ENCODE peak calls at places on chromosome 11, in nine cellular contexts. M is amniotic stem cell; V is activated T-helper 9 cell treated with anti-CD3 and anti-CD28 coated beads, Interleukin-2, amount 50 U/mL, for 16 hours; N is activated CD4-positive, alpha-beta T cell treated with anti-CD3 and anti-CD28 coated beads for 36 hours; Y is AG08396; C is cardiac fibroblast; P is fibroblast of the aortic adventitia; X is stimulated activated CD4-positive, alpha-beta T cell treated with anti-CD3 and anti-CD28 coated beads, Interleukin-12 subunit alpha, Interleukin-12 subunit beta, amount 100 ng/mL, for 24 hours; L is NCI-H1436. O is an unnamed sample.

GRCh38 chr11:127789887-127790286 is 789.3 kb upstream of the KIRREL3 start:
- DNase-seq in M (no peak), V (no peak), N (peak; percentile 22), Y (no peak), C (no peak), P (no peak), X (no peak), L (peak; percentile 46), O (peak; percentile 60)

GRCh38 chr11:65444314-65445051 is 21.9 kb downstream of the NEAT1 start:
- DNase-seq in M (no peak), V (no peak), N (peak; percentile 15), Y (no peak), C (peak; percentile 65), P (no peak), X (no peak), L (no peak), O (no peak)

GRCh38 chr11:19595499-19595839 is 117.2 kb upstream of the NAV2 start:
- DNase-seq in M (no peak), V (no peak), N (no peak), Y (no peak), C (no peak), P (no peak), X (no peak), L (no peak), O (no peak)

GRCh38 chr11:35548925-35549561 is 23.6 kb upstream of the PAMR1 start:
- DNase-seq in M (no peak), V (no peak), N (no peak), Y (no peak), C (peak; percentile 35), P (peak; percentile 47), X (no peak), L (no peak), O (no peak)

GRCh38 chr11:65871811-65872548 is 620 bp downstream of the EFEMP2 start:
- DNase-seq in M (no peak), V (no peak), N (no peak), Y (peak; percentile 63), C (no peak), P (no peak), X (no peak), L (no peak), O (no peak)

GRCh38 chr11:2380807-2381350 is 3.8 kb downstream of the CD81 start:
- DNase-seq in M (no peak), V (no peak), N (no peak), Y (no peak), C (peak; percentile 75), P (no peak), X (no peak), L (no peak), O (no peak)

GRCh38 chr11:115348404-115348803 is 155.8 kb downstream of the CADM1 start:
- DNase-seq in M (no peak), V (no peak), N (no peak), Y (no peak), C (no peak), P (no peak), X (no peak), L (peak; percentile 76), O (no peak)

GRCh38 chr11:19419813-19420212 is 179.1 kb upstream of the E2F8 start:
- DNase-seq in M (no peak), V (no peak), N (no peak), Y (peak; percentile 35), C (peak; percentile 52), P (peak; percentile 71), X (no peak), L (no peak), O (no peak)

GRCh38 chr11:72703281-72704008 is 29.2 kb upstream of the PDE2A start:
- DNase-seq in M (peak; percentile 42), V (no peak), N (no peak), Y (peak; percentile 92), C (peak; percentile 94), P (peak; percentile 95), X (no peak), L (no peak), O (no peak)

GRCh38 chr11:78469905-78470304 is 52.3 kb upstream of the GAB2 start:
- DNase-seq in M (no peak), V (no peak), N (no peak), Y (no peak), C (no peak), P (no peak), X (no peak), L (no peak), O (no peak)

GRCh38 chr11:109940816-109941215 is 152.4 kb upstream of the ZC3H12C start:
- DNase-seq in M (no peak), V (no peak), N (no peak), Y (peak; percentile 38), C (peak; percentile 55), P (peak; percentile 52), X (no peak), L (no peak), O (no peak)

GRCh38 chr11:130449246-130449990 is 973 bp downstream of the ADAMTS15 start:
- DNase-seq in M (no peak), V (no peak), N (no peak), Y (peak; percentile 54), C (no peak), P (peak; percentile 23), X (no peak), L (no peak), O (no peak)

GRCh38 chr11:66467756-66468155 is 1.1 kb downstream of the PELI3 start:
- DNase-seq in M (no peak), V (no peak), N (peak; percentile 54), Y (no peak), C (peak; percentile 36), P (no peak), X (no peak), L (peak; percentile 11), O (peak; percentile 45)

GRCh38 chr11:7893792-7894191 is 37.3 kb downstream of the OR10A6 start:
- DNase-seq in M (no peak), V (no peak), N (no peak), Y (no peak), C (no peak), P (no peak), X (no peak), L (no peak), O (no peak)

GRCh38 chr11:2090172-2091111 is 48.7 kb downstream of the IGF2 start:
- DNase-seq in M (no peak), V (no peak), N (no peak), Y (no peak), C (no peak), P (no peak), X (no peak), L (no peak), O (no peak)

GRCh38 chr11:10351768-10352641 is 47.1 kb downstream of the ADM start:
- DNase-seq in M (peak; percentile 80), V (no peak), N (no peak), Y (peak; percentile 70), C (peak; percentile 85), P (peak; percentile 86), X (no peak), L (peak; percentile 8), O (peak; percentile 96)

GRCh38 chr11:38948392-38948791 is 2350.4 kb upstream of the RAG2 start:
- DNase-seq in M (no peak), V (no peak), N (no peak), Y (no peak), C (no peak), P (no peak), X (no peak), L (no peak), O (no peak)

O was measured in NCI-H146.